ENCODE peak calls at places on chromosomes 1 and 21, in four cellular contexts. Q, R, V and X are unnamed samples.

GRCh38 chr1:155466996-155467395 is 95.6 kb downstream of the ASH1L start:
- DNase-seq in Q (peak; percentile 77), R (peak; percentile 60), V (peak; percentile 92), X (peak; percentile 83)

GRCh38 chr1:86062458-86062857 is 94.1 kb downstream of the COL24A1 start:
- DNase-seq in Q (peak; percentile 53), R (peak; percentile 9), V (peak; percentile 48), X (no peak)

GRCh38 chr1:64110924-64111777 is 92.3 kb upstream of the UBE2U start:
- DNase-seq in Q (no peak), R (no peak), V (peak; percentile 20), X (no peak)

GRCh38 chr1:157199421-157199755 is 61.2 kb upstream of the ETV3 start:
- DNase-seq in Q (peak; percentile 17), R (no peak), V (no peak), X (peak; percentile 45)

GRCh38 chr1:101410048-101410878 is 173.4 kb downstream of the S1PR1 start:
- DNase-seq in Q (peak; percentile 33), R (no peak), V (no peak), X (no peak)

GRCh38 chr1:229156819-229157218 is 114.1 kb upstream of the RAB4A start:
- DNase-seq in Q (no peak), R (peak; percentile 33), V (no peak), X (no peak)

GRCh38 chr1:14954210-14954609 is 199.3 kb upstream of the TMEM51 start:
- DNase-seq in Q (no peak), R (peak; percentile 56), V (peak; percentile 14), X (peak; percentile 60)

GRCh38 chr1:24112381-24113169 is 640 bp upstream of the MYOM3 start:
- DNase-seq in Q (peak; percentile 70), R (peak; percentile 78), V (peak; percentile 85), X (peak; percentile 87)

GRCh38 chr1:198771562-198772153 is 132.8 kb downstream of the PTPRC start:
- DNase-seq in Q (peak; percentile 74), R (peak; percentile 76), V (peak; percentile 42), X (peak; percentile 44)

GRCh38 chr1:220137006-220137794 is 43.3 kb downstream of the IARS2 start:
- DNase-seq in Q (no peak), R (peak; percentile 65), V (peak; percentile 8), X (no peak)

GRCh38 chr1:107293901-107294600 is 153.2 kb downstream of the NTNG1 start:
- DNase-seq in Q (no peak), R (no peak), V (no peak), X (no peak)

GRCh38 chr1:41432481-41433280 is 51.8 kb downstream of the EDN2 start:
- DNase-seq in Q (peak; percentile 76), R (peak; percentile 86), V (peak; percentile 91), X (peak; percentile 80)

GRCh38 chr1:41498809-41499208 is 14.3 kb upstream of the EDN2 start:
- DNase-seq in Q (no peak), R (peak; percentile 74), V (peak; percentile 63), X (peak; percentile 61)

GRCh38 chr1:9687120-9687875 is 35.8 kb downstream of the PIK3CD start:
- DNase-seq in Q (peak; percentile 80), R (peak; percentile 41), V (peak; percentile 87), X (peak; percentile 87)

GRCh38 chr1:209238356-209238755 is 345.2 kb upstream of the CAMK1G start:
- DNase-seq in Q (no peak), R (no peak), V (no peak), X (peak; percentile 67)

GRCh38 chr1:4139646-4140045 is 239.6 kb upstream of the C1orf174 start:
- DNase-seq in Q (no peak), R (no peak), V (no peak), X (no peak)

GRCh38 chr1:21550866-21551475 is 41.7 kb downstream of the ALPL start:
- DNase-seq in Q (no peak), R (no peak), V (no peak), X (no peak)

GRCh38 chr21:45130324-45130774 is 56.0 kb downstream of the ADARB1 start:
- DNase-seq in Q (peak; percentile 55), R (peak; percentile 81), V (peak; percentile 71), X (peak; percentile 71)

GRCh38 chr1:4052657-4053056 is 152.6 kb upstream of the C1orf174 start:
- DNase-seq in Q (no peak), R (no peak), V (no peak), X (no peak)

GRCh38 chr21:41779659-41780058 is 12.8 kb upstream of the RIPK4 start:
- DNase-seq in Q (no peak), R (no peak), V (no peak), X (no peak)

GRCh38 chr1:212688338-212689047 is 11.1 kb downstream of the BATF3 start:
- DNase-seq in Q (no peak), R (peak; percentile 68), V (peak; percentile 24), X (no peak)

GRCh38 chr1:17184822-17185484 is 20.0 kb upstream of the PADI1 start:
- DNase-seq in Q (no peak), R (no peak), V (no peak), X (no peak)

GRCh38 chr1:208829601-208830000 is 585.4 kb upstream of the PLXNA2 start:
- DNase-seq in Q (no peak), R (no peak), V (no peak), X (peak; percentile 37)

GRCh38 chr21:42041711-42042110 is 29.4 kb upstream of the UMODL1 start:
- DNase-seq in Q (no peak), R (no peak), V (peak; percentile 27), X (no peak)

GRCh38 chr1:168135982-168136708 is 585 bp downstream of the GPR161 start:
- DNase-seq in Q (no peak), R (peak; percentile 43), V (peak; percentile 11), X (peak; percentile 38)

GRCh38 chr21:44935533-44935927 is 4.3 kb upstream of the SLX9 start:
- DNase-seq in Q (no peak), R (no peak), V (no peak), X (no peak)

GRCh38 chr1:222124602-222125001 is 382.7 kb upstream of the DUSP10 start:
- DNase-seq in Q (no peak), R (no peak), V (no peak), X (peak; percentile 28)

GRCh38 chr1:54574158-54574778 is 26.2 kb downstream of the ACOT11 start:
- DNase-seq in Q (no peak), R (no peak), V (no peak), X (no peak)

GRCh38 chr1:54575605-54576004 is 27.6 kb downstream of the ACOT11 start:
- DNase-seq in Q (no peak), R (no peak), V (no peak), X (no peak)

GRCh38 chr1:54577612-54578011 is 29.6 kb downstream of the ACOT11 start:
- DNase-seq in Q (peak; percentile 26), R (peak; percentile 85), V (peak; percentile 19), X (no peak)

GRCh38 chr1:54572236-54572850 is 24.3 kb downstream of the ACOT11 start:
- DNase-seq in Q (no peak), R (no peak), V (no peak), X (no peak)

DNA sequence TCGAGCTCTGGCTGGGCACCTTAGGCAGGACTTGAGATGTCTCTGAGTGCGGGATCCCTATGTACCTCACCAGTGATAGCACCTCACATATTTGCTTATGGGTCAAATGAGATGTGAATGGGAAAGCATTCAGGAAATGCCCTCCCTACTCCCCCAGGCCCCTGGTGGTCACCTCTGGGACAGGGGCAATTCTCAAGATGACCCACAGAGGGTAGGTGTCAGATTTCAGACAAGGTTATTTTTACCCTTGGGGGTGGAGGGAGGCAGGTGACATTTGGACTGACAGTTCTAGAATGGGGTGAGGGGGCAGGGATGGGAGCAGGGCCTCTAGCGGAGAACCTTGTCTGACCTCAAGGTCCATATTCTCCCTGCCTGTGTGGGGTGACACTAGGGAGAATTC is 27.1 kb downstream of the ACOT11 start:
- DNase-seq in Q (no peak), R (no peak), V (no peak), X (no peak)
- TF ChIP-seq CTCF in Q (peak; percentile 17), R (no peak), V (no peak), X (no peak)

GRCh38 chr1:192849442-192849841 is 40.6 kb downstream of the RGS2 start:
- DNase-seq in Q (no peak), R (no peak), V (no peak), X (no peak)
- H3K4me3 ChIP-seq in Q (no peak overlapping the region), R (no peak overlapping the region), V (no peak overlapping the region), X (no peak overlapping the region)

DNA sequence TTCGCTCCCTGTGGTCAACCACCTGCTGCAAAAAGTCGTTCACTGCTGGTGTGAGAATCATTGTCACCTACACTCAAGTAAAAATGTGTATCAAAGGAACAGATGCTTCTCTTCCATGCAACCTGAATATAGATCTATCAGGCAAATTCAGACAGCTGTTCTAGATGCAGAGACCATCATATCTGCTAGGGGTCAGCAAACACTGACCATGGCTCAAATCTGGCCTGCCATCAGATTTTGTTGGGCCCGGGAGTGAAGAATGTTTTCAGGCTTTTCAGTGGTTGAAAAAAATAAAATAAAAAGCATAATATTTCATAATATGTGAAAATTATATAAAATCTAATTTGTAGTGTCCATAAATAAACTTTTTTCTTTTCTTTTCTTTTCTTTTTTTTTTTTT is 199.6 kb downstream of the RGS7 start:
- DNase-seq in Q (no peak), R (no peak), V (no peak), X (no peak)
- TF ChIP-seq CTCF in Q (peak; percentile 7), R (no peak), V (no peak), X (no peak)

GRCh38 chr1:165492845-165493244 is 47.9 kb upstream of the RXRG start:
- DNase-seq in Q (no peak), R (no peak), V (no peak), X (no peak)

GRCh38 chr1:165495811-165496143 is 48.0 kb upstream of the LRRC52 start:
- DNase-seq in Q (no peak), R (no peak), V (no peak), X (no peak)

GRCh38 chr1:165497444-165498013 is 46.3 kb upstream of the LRRC52 start:
- DNase-seq in Q (no peak), R (no peak), V (no peak), X (no peak)

GRCh38 chr1:165496493-165496892 is 47.3 kb upstream of the LRRC52 start:
- DNase-seq in Q (no peak), R (no peak), V (no peak), X (no peak)

DNA sequence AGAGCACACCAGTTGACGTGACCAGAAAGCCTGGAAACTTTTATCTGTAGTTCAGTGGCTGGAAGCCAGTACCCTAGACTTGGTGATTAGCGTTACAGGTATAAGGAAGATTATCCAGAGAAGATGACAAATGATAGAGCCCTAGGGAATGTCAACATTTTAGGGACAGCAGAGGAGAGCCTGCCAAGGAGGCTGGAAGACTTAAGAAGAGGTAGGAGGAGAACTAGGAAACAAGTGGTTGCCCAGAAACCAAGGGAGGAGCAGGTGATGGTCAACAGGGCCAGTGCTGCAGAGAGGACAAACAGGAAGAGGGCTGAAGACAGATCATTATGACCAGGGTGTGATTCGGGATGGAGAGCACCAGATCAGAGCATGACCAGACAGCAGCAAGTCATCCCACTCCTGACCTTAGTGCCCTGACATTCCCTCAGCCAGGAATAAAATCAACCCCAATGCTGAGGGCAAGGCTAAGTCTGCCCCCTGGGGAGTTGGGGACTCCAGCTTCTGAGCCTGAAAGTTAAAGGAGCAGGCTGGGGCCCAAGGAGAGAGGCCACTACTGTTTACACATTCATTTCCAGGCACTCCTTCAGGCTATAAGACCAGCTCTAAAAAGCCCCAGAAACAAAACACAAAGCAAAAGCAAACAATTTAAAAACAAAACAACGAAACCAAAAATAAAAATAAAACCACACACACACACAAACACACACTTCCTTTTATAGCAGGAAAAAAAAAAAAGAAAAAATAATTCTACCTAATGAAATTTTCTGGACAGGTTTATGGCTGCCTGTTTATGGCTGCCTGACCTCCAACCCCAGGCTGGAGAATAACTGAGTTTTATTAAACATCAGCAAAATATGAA is 48.6 kb upstream of the LRRC52 start:
- DNase-seq in Q (no peak), R (no peak), V (no peak), X (no peak)
- H3K4me3 ChIP-seq in Q (no peak overlapping the region), R (no peak overlapping the region), V (no peak overlapping the region), X (no peak overlapping the region)

GRCh38 chr1:204130989-204131892 is 20.6 kb downstream of the ETNK2 start:
- DNase-seq in Q (peak; percentile 82), R (peak; percentile 90), V (peak; percentile 87), X (peak; percentile 87)
- TF ChIP-seq CTCF in Q (peak; percentile 42), R (peak; percentile 32), V (peak; percentile 1), X (peak; percentile 11)

GRCh38 chr1:147079400-147080012 is 92.8 kb downstream of the PRKAB2 start:
- DNase-seq in Q (no peak), R (no peak), V (no peak), X (no peak)
- H3K4me3 ChIP-seq in Q (no peak overlapping the region), R (no peak overlapping the region), V (no peak overlapping the region), X (no peak overlapping the region)